ENCODE peak calls at places on chromosome 18, in four cellular contexts. One of them, this sample, is unnamed.

GRCh38 chr18:35620765-35621164 is 39.2 kb downstream of the GALNT1 start:
- DNase-seq in GM12878: no peak
- DNase-seq in HepG2: no peak
- DNase-seq in K562: no peak
- DNase-seq in this sample: no peak

GRCh38 chr18:70411307-70411706 is 122.5 kb downstream of the SOCS6 start:
- DNase-seq in GM12878: no peak
- DNase-seq in HepG2: no peak
- DNase-seq in K562: no peak
- DNase-seq in this sample: no peak

GRCh38 chr18:3799515-3799914 is 349.5 kb downstream of the TGIF1 start:
- DNase-seq in GM12878: no peak
- DNase-seq in HepG2: no peak
- DNase-seq in K562: no peak
- DNase-seq in this sample: no peak

GRCh38 chr18:33578371-33579146 is 540 bp downstream of the ASXL3 start:
- DNase-seq in GM12878: no peak
- DNase-seq in HepG2: peak
- DNase-seq in K562: no peak
- DNase-seq in this sample: peak

GRCh38 chr18:47898055-47898454 is 32.4 kb downstream of the SMAD2 start:
- DNase-seq in GM12878: no peak
- DNase-seq in HepG2: no peak
- DNase-seq in K562: no peak
- DNase-seq in this sample: no peak

GRCh38 chr18:57980573-57981348 is 63.3 kb upstream of the NEDD4L start:
- DNase-seq in GM12878: no peak
- DNase-seq in HepG2: no peak
- DNase-seq in K562: no peak
- DNase-seq in this sample: no peak

GRCh38 chr18:47701133-47701532 is 229.3 kb downstream of the SMAD2 start:
- DNase-seq in GM12878: no peak
- DNase-seq in HepG2: no peak
- DNase-seq in K562: no peak
- DNase-seq in this sample: no peak

GRCh38 chr18:68734311-68734710 is 19.4 kb upstream of the TMX3 start:
- DNase-seq in GM12878: no peak
- DNase-seq in HepG2: no peak
- DNase-seq in K562: no peak
- DNase-seq in this sample: no peak

GRCh38 chr18:2657788-2658458 is 2.4 kb downstream of the SMCHD1 start:
- DNase-seq in GM12878: no peak
- DNase-seq in HepG2: peak
- DNase-seq in K562: peak
- DNase-seq in this sample: no peak

GRCh38 chr18:48032876-48033769 is 102.7 kb upstream of the SMAD2 start:
- DNase-seq in GM12878: no peak
- DNase-seq in HepG2: no peak
- DNase-seq in K562: no peak
- DNase-seq in this sample: no peak

GRCh38 chr18:52670903-52671302 is 330.9 kb downstream of the DCC start:
- DNase-seq in GM12878: no peak
- DNase-seq in HepG2: peak
- DNase-seq in K562: no peak
- DNase-seq in this sample: no peak

GRCh38 chr18:10057808-10058791 is 144.3 kb downstream of the VAPA start:
- DNase-seq in GM12878: no peak
- DNase-seq in HepG2: no peak
- DNase-seq in K562: no peak
- DNase-seq in this sample: no peak

GRCh38 chr18:75090336-75090735 is 118.6 kb downstream of the PTGR3 start:
- DNase-seq in GM12878: no peak
- DNase-seq in HepG2: no peak
- DNase-seq in K562: no peak
- DNase-seq in this sample: no peak

GRCh38 chr18:62881509-62882016 is 166.2 kb downstream of the PHLPP1 start:
- DNase-seq in GM12878: no peak
- DNase-seq in HepG2: no peak
- DNase-seq in K562: peak
- DNase-seq in this sample: no peak

GRCh38 chr18:53254265-53254664 is 914.3 kb downstream of the DCC start:
- DNase-seq in GM12878: no peak
- DNase-seq in HepG2: no peak
- DNase-seq in K562: no peak
- DNase-seq in this sample: no peak

GRCh38 chr18:26429535-26429934 is 118.8 kb downstream of the KCTD1 start:
- DNase-seq in GM12878: no peak
- DNase-seq in HepG2: peak
- DNase-seq in K562: no peak
- DNase-seq in this sample: no peak

GRCh38 chr18:48575658-48576453 is 37.0 kb downstream of the CTIF start:
- DNase-seq in GM12878: no peak
- DNase-seq in HepG2: peak
- DNase-seq in K562: no peak
- DNase-seq in this sample: no peak

GRCh38 chr18:45760443-45761036 is 36.6 kb downstream of the SLC14A1 start:
- DNase-seq in GM12878: no peak
- DNase-seq in HepG2: no peak
- DNase-seq in K562: no peak
- DNase-seq in this sample: no peak

GRCh38 chr18:50724631-50725235 is 95.1 kb downstream of the MRO start:
- DNase-seq in GM12878: no peak
- DNase-seq in HepG2: no peak
- DNase-seq in K562: no peak
- DNase-seq in this sample: no peak

GRCh38 chr18:45910405-45911023 is 56.6 kb downstream of the EPG5 start:
- DNase-seq in GM12878: peak
- DNase-seq in HepG2: peak
- DNase-seq in K562: peak
- DNase-seq in this sample: peak

GRCh38 chr18:52953435-52953834 is 613.4 kb downstream of the DCC start:
- DNase-seq in GM12878: no peak
- DNase-seq in HepG2: peak
- DNase-seq in K562: no peak
- DNase-seq in this sample: no peak

GRCh38 chr18:11304900-11305299 is 155.5 kb upstream of the PIEZO2 start:
- DNase-seq in GM12878: no peak
- DNase-seq in HepG2: no peak
- DNase-seq in K562: no peak
- DNase-seq in this sample: no peak

GRCh38 chr18:76476665-76477561 is 18.1 kb downstream of the ZNF516 start:
- DNase-seq in GM12878: no peak
- DNase-seq in HepG2: peak
- DNase-seq in K562: peak
- DNase-seq in this sample: no peak

GRCh38 chr18:57730146-57730545 is 73.0 kb downstream of the ATP8B1 start:
- DNase-seq in GM12878: no peak
- DNase-seq in HepG2: no peak
- DNase-seq in K562: no peak
- DNase-seq in this sample: no peak

GRCh38 chr18:74513149-74513882 is 17.2 kb downstream of the CNDP2 start:
- DNase-seq in GM12878: no peak
- DNase-seq in HepG2: no peak
- DNase-seq in K562: no peak
- DNase-seq in this sample: no peak

GRCh38 chr18:49447810-49448745 is 12.4 kb downstream of the DYM start:
- DNase-seq in GM12878: no peak
- DNase-seq in HepG2: peak
- DNase-seq in K562: peak
- DNase-seq in this sample: peak

GRCh38 chr18:50578030-50578429 is 18.1 kb downstream of the MAPK4 start:
- DNase-seq in GM12878: no peak
- DNase-seq in HepG2: no peak
- DNase-seq in K562: no peak
- DNase-seq in this sample: no peak

GRCh38 chr18:58533771-58534170 is 95.1 kb downstream of the ALPK2 start:
- DNase-seq in GM12878: no peak
- DNase-seq in HepG2: no peak
- DNase-seq in K562: no peak
- DNase-seq in this sample: no peak

GRCh38 chr18:13067124-13067523 is 76.0 kb downstream of the CEP192 start:
- DNase-seq in GM12878: peak
- DNase-seq in HepG2: no peak
- DNase-seq in K562: no peak
- DNase-seq in this sample: no peak

GRCh38 chr18:59553273-59553672 is 143.9 kb downstream of the CCBE1 start:
- DNase-seq in GM12878: no peak
- DNase-seq in HepG2: no peak
- DNase-seq in K562: no peak
- DNase-seq in this sample: no peak

GRCh38 chr18:59551902-59552635 is 145.2 kb downstream of the CCBE1 start:
- DNase-seq in GM12878: no peak
- DNase-seq in HepG2: no peak
- DNase-seq in K562: no peak
- DNase-seq in this sample: no peak

GRCh38 chr18:59549797-59550516 is 147.3 kb downstream of the CCBE1 start:
- DNase-seq in GM12878: no peak
- DNase-seq in HepG2: no peak
- DNase-seq in K562: no peak
- DNase-seq in this sample: no peak

GRCh38 chr18:59546164-59546563 is 151.1 kb downstream of the CCBE1 start:
- DNase-seq in GM12878: no peak
- DNase-seq in HepG2: no peak
- DNase-seq in K562: peak
- DNase-seq in this sample: no peak

GRCh38 chr18:59547691-59548182 is 149.5 kb downstream of the CCBE1 start:
- DNase-seq in GM12878: no peak
- DNase-seq in HepG2: no peak
- DNase-seq in K562: peak
- DNase-seq in this sample: peak
- TF ChIP-seq CREB1 in GM12878: no peak
- TF ChIP-seq CREB1 in HepG2: no peak
- TF ChIP-seq CREB1 in K562: no peak
- TF ChIP-seq CREB1 in this sample: no peak

DNA sequence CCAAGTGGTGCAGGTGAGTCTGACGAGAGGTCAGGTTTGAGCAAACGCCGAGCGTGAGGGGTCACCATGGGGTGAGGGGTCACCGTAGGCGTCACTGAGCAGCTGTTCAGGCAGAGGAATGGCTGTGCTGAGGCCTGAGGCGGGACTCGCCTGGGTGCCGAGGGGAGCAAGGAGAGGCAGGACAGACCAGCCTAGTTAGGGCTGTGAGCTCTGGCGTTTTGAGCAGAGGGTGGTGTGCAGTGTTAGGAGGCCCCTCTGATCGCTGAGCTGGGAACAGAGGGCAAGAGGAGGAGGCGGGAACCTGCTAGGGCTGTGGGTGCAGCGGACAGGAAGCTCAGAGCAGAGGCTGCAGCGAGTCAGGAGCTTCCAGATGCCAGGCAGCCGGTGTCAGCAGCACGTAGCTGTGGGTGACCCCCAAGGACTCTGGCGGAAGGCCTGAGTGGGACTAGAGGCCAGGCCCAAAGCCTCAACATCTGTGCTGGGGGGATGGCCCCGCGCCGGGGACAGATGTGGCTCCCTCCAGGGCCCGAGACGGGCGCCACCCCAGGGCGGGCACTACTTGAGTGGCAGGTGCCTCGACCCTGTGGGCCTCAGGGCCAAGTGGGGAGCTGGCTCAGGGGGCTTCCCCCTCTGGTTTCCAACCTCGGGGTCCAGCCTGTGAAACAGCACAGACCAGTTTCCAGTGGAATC is 55.7 kb downstream of the KCNG2 start:
- DNase-seq in GM12878: no peak
- DNase-seq in HepG2: no peak
- DNase-seq in K562: no peak
- DNase-seq in this sample: no peak
- TF ChIP-seq ESRRA in GM12878: no peak
- TF ChIP-seq ESRRA in HepG2: no peak
- TF ChIP-seq ESRRA in K562: no peak
- TF ChIP-seq ESRRA in this sample: no peak

DNA sequence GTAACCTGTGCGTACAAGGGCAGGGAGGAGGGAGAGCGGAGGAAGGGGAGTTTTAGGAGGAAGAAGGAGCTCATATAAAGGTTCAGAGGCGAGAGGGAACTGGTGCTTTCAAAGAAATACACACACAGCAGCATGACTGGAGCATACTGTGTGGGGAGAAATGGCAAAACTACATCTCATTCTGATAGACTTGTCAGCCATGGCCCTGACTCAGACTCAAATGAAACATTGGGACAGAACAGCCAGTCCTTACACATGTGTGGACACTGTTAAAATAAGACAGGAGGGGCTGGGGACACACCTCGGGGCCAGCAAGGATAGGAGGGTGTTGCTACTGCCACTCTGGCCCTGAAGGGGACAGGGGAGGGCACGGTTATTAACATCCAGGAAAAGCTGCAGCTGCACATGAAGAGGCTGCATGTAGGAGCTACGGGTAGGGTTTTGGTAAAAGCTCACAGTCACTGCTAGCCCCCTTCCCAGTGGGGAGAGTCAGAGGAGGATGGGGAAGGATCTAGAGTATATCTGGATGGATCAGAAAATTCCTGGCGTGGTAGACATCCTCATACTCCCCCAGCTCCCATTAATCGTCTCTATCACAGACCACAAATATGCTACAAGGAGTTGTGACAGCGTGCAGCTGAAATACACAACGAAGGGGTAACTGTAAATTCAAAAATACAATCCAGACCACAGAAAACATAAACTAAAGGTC is 110.5 kb downstream of the GATA6 start:
- DNase-seq in GM12878: no peak
- DNase-seq in HepG2: no peak
- DNase-seq in K562: no peak
- DNase-seq in this sample: no peak
- TF ChIP-seq CREB1 in GM12878: no peak
- TF ChIP-seq CREB1 in HepG2: no peak
- TF ChIP-seq CREB1 in K562: no peak
- TF ChIP-seq CREB1 in this sample: no peak

DNA sequence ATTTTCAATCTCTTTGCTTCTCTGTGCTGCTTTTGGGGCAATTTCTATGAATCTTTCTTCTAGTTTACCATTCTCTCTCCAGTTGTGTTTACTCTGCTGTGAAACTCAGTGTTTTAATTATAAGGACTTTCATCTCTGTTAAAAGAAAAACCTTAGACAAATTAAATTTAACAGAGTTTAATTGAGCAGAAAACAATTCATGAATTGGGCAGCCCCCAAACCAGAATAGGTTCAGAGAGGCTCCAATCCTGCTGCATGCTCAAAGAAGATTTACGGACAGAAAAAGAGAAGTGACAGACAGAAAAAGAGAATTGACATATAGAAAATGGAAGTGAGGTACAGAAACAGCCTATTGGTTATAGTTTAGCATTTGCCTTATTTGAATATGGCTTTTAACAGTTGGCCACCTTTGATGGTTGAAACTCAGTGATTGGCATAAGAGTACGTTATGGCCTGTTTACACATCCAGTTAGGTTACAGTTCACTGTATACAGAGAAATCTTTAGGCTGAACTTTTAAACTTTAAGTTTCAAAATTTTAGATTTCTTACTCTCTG is 120.4 kb downstream of the RNF152 start:
- DNase-seq in GM12878: no peak
- DNase-seq in HepG2: no peak
- DNase-seq in K562: no peak
- DNase-seq in this sample: no peak
- TF ChIP-seq ESRRA in GM12878: no peak
- TF ChIP-seq ESRRA in HepG2: no peak
- TF ChIP-seq ESRRA in K562: no peak
- TF ChIP-seq ESRRA in this sample: no peak